ENCODE peak calls at places on chromosome 2, in eight cellular contexts. One of them, this sample, is unnamed.

GRCh38 chr2:102082591-102083586 is 59.7 kb upstream of the IL1R1 start:
- DNase-seq in Right ventricle myocardium inferior: no peak
- DNase-seq in stimulated activated naive CD8-positive, alpha-beta T cell treated with anti-CD3 and anti-CD28 coated beads, Interleukin-15, amount 100 ng/mL, for 72 hours: peak; percentile 67
- DNase-seq in fibroblast of lung: peak; percentile 88
- DNase-seq in caudate nucleus: no peak
- DNase-seq in EL: peak; percentile 66
- DNase-seq in midbrain: peak; percentile 6
- DNase-seq in fibroblast of the conjunctiva: peak; percentile 57
- DNase-seq in this sample: no peak

GRCh38 chr2:40281021-40281940 is 170.6 kb downstream of the SLC8A1 start:
- DNase-seq in Right ventricle myocardium inferior: no peak
- DNase-seq in stimulated activated naive CD8-positive, alpha-beta T cell treated with anti-CD3 and anti-CD28 coated beads, Interleukin-15, amount 100 ng/mL, for 72 hours: no peak
- DNase-seq in fibroblast of lung: peak; percentile 88
- DNase-seq in caudate nucleus: no peak
- DNase-seq in EL: peak; percentile 87
- DNase-seq in midbrain: peak; percentile 18
- DNase-seq in fibroblast of the conjunctiva: peak; percentile 45
- DNase-seq in this sample: no peak

GRCh38 chr2:226873051-226873620 is 37.3 kb downstream of the RHBDD1 start:
- DNase-seq in Right ventricle myocardium inferior: no peak
- DNase-seq in stimulated activated naive CD8-positive, alpha-beta T cell treated with anti-CD3 and anti-CD28 coated beads, Interleukin-15, amount 100 ng/mL, for 72 hours: no peak
- DNase-seq in fibroblast of lung: peak; percentile 41
- DNase-seq in caudate nucleus: no peak
- DNase-seq in EL: peak; percentile 75
- DNase-seq in midbrain: no peak
- DNase-seq in fibroblast of the conjunctiva: no peak
- DNase-seq in this sample: no peak

GRCh38 chr2:136247204-136247990 is 129.4 kb upstream of the CXCR4 start:
- DNase-seq in Right ventricle myocardium inferior: no peak
- DNase-seq in stimulated activated naive CD8-positive, alpha-beta T cell treated with anti-CD3 and anti-CD28 coated beads, Interleukin-15, amount 100 ng/mL, for 72 hours: no peak
- DNase-seq in fibroblast of lung: no peak
- DNase-seq in caudate nucleus: no peak
- DNase-seq in EL: no peak
- DNase-seq in midbrain: no peak
- DNase-seq in fibroblast of the conjunctiva: no peak
- DNase-seq in this sample: no peak

GRCh38 chr2:2286592-2286991 is 44.5 kb downstream of the MYT1L start:
- DNase-seq in Right ventricle myocardium inferior: no peak
- DNase-seq in stimulated activated naive CD8-positive, alpha-beta T cell treated with anti-CD3 and anti-CD28 coated beads, Interleukin-15, amount 100 ng/mL, for 72 hours: no peak
- DNase-seq in fibroblast of lung: no peak
- DNase-seq in caudate nucleus: no peak
- DNase-seq in EL: no peak
- DNase-seq in midbrain: no peak
- DNase-seq in fibroblast of the conjunctiva: no peak
- DNase-seq in this sample: no peak

GRCh38 chr2:241936457-241937133 is 67.1 kb downstream of the RTP5 start:
- DNase-seq in Right ventricle myocardium inferior: no peak
- DNase-seq in stimulated activated naive CD8-positive, alpha-beta T cell treated with anti-CD3 and anti-CD28 coated beads, Interleukin-15, amount 100 ng/mL, for 72 hours: no peak
- DNase-seq in fibroblast of lung: no peak
- DNase-seq in caudate nucleus: no peak
- DNase-seq in EL: no peak
- DNase-seq in midbrain: no peak
- DNase-seq in fibroblast of the conjunctiva: no peak
- DNase-seq in this sample: no peak

GRCh38 chr2:85785871-85786270 is 32.1 kb downstream of the ATOH8 start:
- DNase-seq in Right ventricle myocardium inferior: no peak
- DNase-seq in stimulated activated naive CD8-positive, alpha-beta T cell treated with anti-CD3 and anti-CD28 coated beads, Interleukin-15, amount 100 ng/mL, for 72 hours: no peak
- DNase-seq in fibroblast of lung: no peak
- DNase-seq in caudate nucleus: no peak
- DNase-seq in EL: no peak
- DNase-seq in midbrain: no peak
- DNase-seq in fibroblast of the conjunctiva: no peak
- DNase-seq in this sample: no peak

GRCh38 chr2:190533968-190534309 is 583 bp downstream of the NEMP2 start:
- DNase-seq in Right ventricle myocardium inferior: no peak
- DNase-seq in stimulated activated naive CD8-positive, alpha-beta T cell treated with anti-CD3 and anti-CD28 coated beads, Interleukin-15, amount 100 ng/mL, for 72 hours: peak; percentile 47
- DNase-seq in fibroblast of lung: peak; percentile 44
- DNase-seq in caudate nucleus: no peak
- DNase-seq in EL: no peak
- DNase-seq in midbrain: no peak
- DNase-seq in fibroblast of the conjunctiva: no peak
- DNase-seq in this sample: no peak

GRCh38 chr2:27370816-27371620 is 602 bp downstream of the SNX17 start:
- DNase-seq in Right ventricle myocardium inferior: no peak
- DNase-seq in stimulated activated naive CD8-positive, alpha-beta T cell treated with anti-CD3 and anti-CD28 coated beads, Interleukin-15, amount 100 ng/mL, for 72 hours: peak; percentile 24
- DNase-seq in fibroblast of lung: peak; percentile 45
- DNase-seq in caudate nucleus: no peak
- DNase-seq in EL: peak; percentile 56
- DNase-seq in midbrain: no peak
- DNase-seq in fibroblast of the conjunctiva: no peak
- DNase-seq in this sample: no peak

GRCh38 chr2:76808776-76809175 is 713.4 kb downstream of the LRRTM4 start:
- DNase-seq in Right ventricle myocardium inferior: no peak
- DNase-seq in stimulated activated naive CD8-positive, alpha-beta T cell treated with anti-CD3 and anti-CD28 coated beads, Interleukin-15, amount 100 ng/mL, for 72 hours: no peak
- DNase-seq in fibroblast of lung: peak; percentile 17
- DNase-seq in caudate nucleus: no peak
- DNase-seq in EL: no peak
- DNase-seq in midbrain: no peak
- DNase-seq in fibroblast of the conjunctiva: no peak
- DNase-seq in this sample: no peak

GRCh38 chr2:3320910-3321605 is 56.6 kb downstream of the EIPR1 start:
- DNase-seq in Right ventricle myocardium inferior: no peak
- DNase-seq in stimulated activated naive CD8-positive, alpha-beta T cell treated with anti-CD3 and anti-CD28 coated beads, Interleukin-15, amount 100 ng/mL, for 72 hours: no peak
- DNase-seq in fibroblast of lung: no peak
- DNase-seq in caudate nucleus: peak; percentile 40
- DNase-seq in EL: no peak
- DNase-seq in midbrain: no peak
- DNase-seq in fibroblast of the conjunctiva: no peak
- DNase-seq in this sample: no peak

GRCh38 chr2:28002181-28002580 is 111.7 kb downstream of the BABAM2 start:
- DNase-seq in Right ventricle myocardium inferior: no peak
- DNase-seq in stimulated activated naive CD8-positive, alpha-beta T cell treated with anti-CD3 and anti-CD28 coated beads, Interleukin-15, amount 100 ng/mL, for 72 hours: no peak
- DNase-seq in fibroblast of lung: no peak
- DNase-seq in caudate nucleus: no peak
- DNase-seq in EL: no peak
- DNase-seq in midbrain: no peak
- DNase-seq in fibroblast of the conjunctiva: no peak
- DNase-seq in this sample: no peak